ENCODE peak calls at places on chromosomes 16 and 17, in nine cellular contexts. One of them, this sample, is unnamed.

GRCh38 chr17:27824745-27825144 is 24.4 kb upstream of the NOS2 start:
- DNase-seq in dorsolateral prefrontal cortex: no peak
- DNase-seq in lower lobe of right lung: no peak
- DNase-seq in GM23338: no peak
- DNase-seq in esophagus muscularis mucosa: no peak
- DNase-seq in IMR-90: no peak
- DNase-seq in PC-9: no peak
- DNase-seq in tibial nerve: no peak
- DNase-seq in pancreas: no peak
- DNase-seq in this sample: no peak

GRCh38 chr17:36928450-36929125 is 8.7 kb upstream of the LHX1 start:
- DNase-seq in IMR-90: no peak
- DNase-seq in pancreas: no peak
- DNase-seq in esophagus muscularis mucosa: no peak
- DNase-seq in lower lobe of right lung: no peak
- DNase-seq in GM23338: peak; percentile 66
- DNase-seq in PC-9: no peak
- DNase-seq in tibial nerve: no peak
- DNase-seq in dorsolateral prefrontal cortex: no peak
- DNase-seq in this sample: no peak

GRCh38 chr17:40364121-40364861 is at the start of gene GJD3:
- DNase-seq in lower lobe of right lung: no peak
- DNase-seq in GM23338: peak; percentile 91
- DNase-seq in tibial nerve: no peak
- DNase-seq in IMR-90: no peak
- DNase-seq in esophagus muscularis mucosa: no peak
- DNase-seq in PC-9: no peak
- DNase-seq in pancreas: no peak
- DNase-seq in dorsolateral prefrontal cortex: no peak
- DNase-seq in this sample: no peak

GRCh38 chr17:4436381-4436780 is 2.6 kb downstream of the SPNS3 start:
- DNase-seq in dorsolateral prefrontal cortex: no peak
- DNase-seq in pancreas: no peak
- DNase-seq in IMR-90: no peak
- DNase-seq in GM23338: no peak
- DNase-seq in PC-9: no peak
- DNase-seq in esophagus muscularis mucosa: no peak
- DNase-seq in lower lobe of right lung: no peak
- DNase-seq in tibial nerve: no peak
- DNase-seq in this sample: no peak

GRCh38 chr17:33233855-33234228 is 59.3 kb downstream of the ASIC2 start:
- DNase-seq in IMR-90: no peak
- DNase-seq in tibial nerve: no peak
- DNase-seq in PC-9: no peak
- DNase-seq in GM23338: no peak
- DNase-seq in esophagus muscularis mucosa: no peak
- DNase-seq in pancreas: no peak
- DNase-seq in lower lobe of right lung: no peak
- DNase-seq in dorsolateral prefrontal cortex: no peak
- DNase-seq in this sample: no peak

GRCh38 chr16:48734220-48734619 is 124.2 kb upstream of the N4BP1 start:
- DNase-seq in lower lobe of right lung: no peak
- DNase-seq in GM23338: no peak
- DNase-seq in esophagus muscularis mucosa: no peak
- DNase-seq in pancreas: no peak
- DNase-seq in dorsolateral prefrontal cortex: no peak
- DNase-seq in IMR-90: no peak
- DNase-seq in tibial nerve: no peak
- DNase-seq in PC-9: no peak
- DNase-seq in this sample: no peak

GRCh38 chr16:67454104-67454503 is 23.2 kb downstream of the HSD11B2 start:
- DNase-seq in PC-9: no peak
- DNase-seq in dorsolateral prefrontal cortex: no peak
- DNase-seq in GM23338: no peak
- DNase-seq in pancreas: no peak
- DNase-seq in esophagus muscularis mucosa: no peak
- DNase-seq in lower lobe of right lung: no peak
- DNase-seq in IMR-90: no peak
- DNase-seq in tibial nerve: no peak
- DNase-seq in this sample: no peak

GRCh38 chr17:35666070-35666469 is 65.4 kb upstream of the RASL10B start:
- DNase-seq in tibial nerve: no peak
- DNase-seq in dorsolateral prefrontal cortex: no peak
- DNase-seq in PC-9: no peak
- DNase-seq in esophagus muscularis mucosa: no peak
- DNase-seq in GM23338: no peak
- DNase-seq in IMR-90: peak; percentile 8
- DNase-seq in lower lobe of right lung: no peak
- DNase-seq in pancreas: no peak
- DNase-seq in this sample: no peak

GRCh38 chr16:75340715-75341500 is 89.5 kb upstream of the BCAR1 start:
- DNase-seq in GM23338: peak; percentile 35
- DNase-seq in pancreas: no peak
- DNase-seq in dorsolateral prefrontal cortex: no peak
- DNase-seq in IMR-90: peak; percentile 43
- DNase-seq in lower lobe of right lung: no peak
- DNase-seq in tibial nerve: no peak
- DNase-seq in esophagus muscularis mucosa: no peak
- DNase-seq in PC-9: no peak
- DNase-seq in this sample: peak; percentile 31

GRCh38 chr16:24645739-24646645 is 83.5 kb upstream of the TNRC6A start:
- DNase-seq in esophagus muscularis mucosa: no peak
- DNase-seq in IMR-90: peak; percentile 100
- DNase-seq in lower lobe of right lung: no peak
- DNase-seq in GM23338: no peak
- DNase-seq in dorsolateral prefrontal cortex: no peak
- DNase-seq in pancreas: no peak
- DNase-seq in tibial nerve: no peak
- DNase-seq in PC-9: peak; percentile 81
- DNase-seq in this sample: peak; percentile 99

GRCh38 chr17:75078097-75079022 is 9.4 kb upstream of the SLC16A5 start:
- DNase-seq in GM23338: no peak
- DNase-seq in PC-9: peak; percentile 75
- DNase-seq in IMR-90: peak; percentile 78
- DNase-seq in pancreas: no peak
- DNase-seq in dorsolateral prefrontal cortex: no peak
- DNase-seq in esophagus muscularis mucosa: no peak
- DNase-seq in tibial nerve: no peak
- DNase-seq in lower lobe of right lung: peak; percentile 68
- DNase-seq in this sample: peak; percentile 46

GRCh38 chr17:19727466-19728113 is 11.2 kb upstream of the SLC47A2 start:
- DNase-seq in IMR-90: peak; percentile 68
- DNase-seq in GM23338: no peak
- DNase-seq in pancreas: no peak
- DNase-seq in tibial nerve: peak; percentile 65
- DNase-seq in PC-9: no peak
- DNase-seq in esophagus muscularis mucosa: no peak
- DNase-seq in dorsolateral prefrontal cortex: peak; percentile 68
- DNase-seq in lower lobe of right lung: no peak
- DNase-seq in this sample: peak; percentile 85

GRCh38 chr16:62927122-62927521 is 890.9 kb upstream of the CDH8 start:
- DNase-seq in esophagus muscularis mucosa: no peak
- DNase-seq in IMR-90: no peak
- DNase-seq in GM23338: peak; percentile 17
- DNase-seq in dorsolateral prefrontal cortex: no peak
- DNase-seq in PC-9: no peak
- DNase-seq in tibial nerve: no peak
- DNase-seq in lower lobe of right lung: no peak
- DNase-seq in pancreas: no peak
- DNase-seq in this sample: no peak

GRCh38 chr17:68759343-68760140 is 158.4 kb upstream of the FAM20A start:
- DNase-seq in lower lobe of right lung: peak; percentile 91
- DNase-seq in dorsolateral prefrontal cortex: peak; percentile 88
- DNase-seq in GM23338: peak; percentile 97
- DNase-seq in pancreas: peak; percentile 78
- DNase-seq in PC-9: peak; percentile 78
- DNase-seq in esophagus muscularis mucosa: peak; percentile 96
- DNase-seq in IMR-90: peak; percentile 93
- DNase-seq in tibial nerve: peak; percentile 89
- DNase-seq in this sample: peak; percentile 87

GRCh38 chr16:88758227-88758943 is 26.6 kb downstream of the PIEZO1 start:
- DNase-seq in pancreas: no peak
- DNase-seq in lower lobe of right lung: no peak
- DNase-seq in esophagus muscularis mucosa: no peak
- DNase-seq in tibial nerve: no peak
- DNase-seq in GM23338: no peak
- DNase-seq in IMR-90: no peak
- DNase-seq in dorsolateral prefrontal cortex: no peak
- DNase-seq in PC-9: peak; percentile 74
- DNase-seq in this sample: no peak

GRCh38 chr17:52885882-52886281 is 727.4 kb upstream of the CA10 start:
- DNase-seq in PC-9: no peak
- DNase-seq in dorsolateral prefrontal cortex: no peak
- DNase-seq in pancreas: no peak
- DNase-seq in GM23338: no peak
- DNase-seq in IMR-90: no peak
- DNase-seq in tibial nerve: no peak
- DNase-seq in lower lobe of right lung: no peak
- DNase-seq in esophagus muscularis mucosa: no peak
- DNase-seq in this sample: no peak

GRCh38 chr17:31481783-31482081 is 90.3 kb downstream of the RAB11FIP4 start:
- DNase-seq in pancreas: no peak
- DNase-seq in GM23338: no peak
- DNase-seq in tibial nerve: no peak
- DNase-seq in dorsolateral prefrontal cortex: no peak
- DNase-seq in esophagus muscularis mucosa: no peak
- DNase-seq in PC-9: no peak
- DNase-seq in lower lobe of right lung: no peak
- DNase-seq in IMR-90: no peak
- DNase-seq in this sample: peak; percentile 53

GRCh38 chr17:32495347-32496253 is 8.8 kb downstream of the CDK5R1 start:
- DNase-seq in esophagus muscularis mucosa: no peak
- DNase-seq in lower lobe of right lung: peak; percentile 55
- DNase-seq in GM23338: no peak
- DNase-seq in dorsolateral prefrontal cortex: no peak
- DNase-seq in tibial nerve: no peak
- DNase-seq in PC-9: no peak
- DNase-seq in pancreas: peak; percentile 72
- DNase-seq in IMR-90: peak; percentile 30
- DNase-seq in this sample: no peak

GRCh38 chr16:49833796-49834195 is 22.1 kb downstream of the ZNF423 start:
- DNase-seq in IMR-90: no peak
- DNase-seq in tibial nerve: no peak
- DNase-seq in PC-9: no peak
- DNase-seq in GM23338: no peak
- DNase-seq in lower lobe of right lung: no peak
- DNase-seq in pancreas: no peak
- DNase-seq in dorsolateral prefrontal cortex: no peak
- DNase-seq in esophagus muscularis mucosa: no peak
- DNase-seq in this sample: no peak
- H3K4me3 ChIP-seq in IMR-90: no peak overlapping the region
- H3K4me3 ChIP-seq in tibial nerve: no peak overlapping the region
- H3K4me3 ChIP-seq in PC-9: no peak overlapping the region
- H3K4me3 ChIP-seq in GM23338: no peak overlapping the region
- H3K4me3 ChIP-seq in lower lobe of right lung: peak overlapping the region; percentile 8
- H3K4me3 ChIP-seq in pancreas: no peak overlapping the region
- H3K4me3 ChIP-seq in dorsolateral prefrontal cortex: no peak overlapping the region
- H3K4me3 ChIP-seq in esophagus muscularis mucosa: no peak overlapping the region
- H3K4me3 ChIP-seq in this sample: no peak overlapping the region

GRCh38 chr17:43979011-43979410 is 25.3 kb upstream of the PYY start:
- DNase-seq in lower lobe of right lung: no peak
- DNase-seq in esophagus muscularis mucosa: no peak
- DNase-seq in tibial nerve: no peak
- DNase-seq in PC-9: no peak
- DNase-seq in pancreas: no peak
- DNase-seq in GM23338: no peak
- DNase-seq in IMR-90: no peak
- DNase-seq in dorsolateral prefrontal cortex: no peak
- DNase-seq in this sample: no peak

GRCh38 chr17:43978078-43978477 is 24.3 kb upstream of the PYY start:
- DNase-seq in dorsolateral prefrontal cortex: no peak
- DNase-seq in lower lobe of right lung: no peak
- DNase-seq in IMR-90: no peak
- DNase-seq in pancreas: no peak
- DNase-seq in PC-9: no peak
- DNase-seq in esophagus muscularis mucosa: no peak
- DNase-seq in tibial nerve: no peak
- DNase-seq in GM23338: no peak
- DNase-seq in this sample: no peak

GRCh38 chr17:43974541-43975315 is 21.0 kb upstream of the PYY start:
- DNase-seq in esophagus muscularis mucosa: no peak
- DNase-seq in lower lobe of right lung: no peak
- DNase-seq in pancreas: no peak
- DNase-seq in dorsolateral prefrontal cortex: no peak
- DNase-seq in GM23338: no peak
- DNase-seq in PC-9: no peak
- DNase-seq in tibial nerve: no peak
- DNase-seq in IMR-90: no peak
- DNase-seq in this sample: no peak

GRCh38 chr17:43976956-43977837 is 23.5 kb upstream of the PYY start:
- DNase-seq in pancreas: no peak
- DNase-seq in lower lobe of right lung: no peak
- DNase-seq in dorsolateral prefrontal cortex: no peak
- DNase-seq in PC-9: no peak
- DNase-seq in tibial nerve: no peak
- DNase-seq in esophagus muscularis mucosa: no peak
- DNase-seq in GM23338: no peak
- DNase-seq in IMR-90: no peak
- DNase-seq in this sample: no peak

GRCh38 chr17:43975898-43976297 is 22.2 kb upstream of the PYY start:
- DNase-seq in IMR-90: no peak
- DNase-seq in tibial nerve: no peak
- DNase-seq in GM23338: no peak
- DNase-seq in PC-9: no peak
- DNase-seq in dorsolateral prefrontal cortex: no peak
- DNase-seq in pancreas: no peak
- DNase-seq in lower lobe of right lung: no peak
- DNase-seq in esophagus muscularis mucosa: no peak
- DNase-seq in this sample: no peak
- H3K27me3 ChIP-seq in IMR-90: peaks cover 44% of the 10 kb centered on the region
- H3K27me3 ChIP-seq in tibial nerve: no peaks in the 10 kb centered on the region
- H3K27me3 ChIP-seq in GM23338: no peaks in the 10 kb centered on the region
- H3K27me3 ChIP-seq in PC-9: peaks cover 47% of the 10 kb centered on the region
- H3K27me3 ChIP-seq in dorsolateral prefrontal cortex: no peaks in the 10 kb centered on the region
- H3K27me3 ChIP-seq in pancreas: no peaks in the 10 kb centered on the region
- H3K27me3 ChIP-seq in lower lobe of right lung: peaks cover 10% of the 10 kb centered on the region
- H3K27me3 ChIP-seq in esophagus muscularis mucosa: no peaks in the 10 kb centered on the region
- H3K27me3 ChIP-seq in this sample: peaks cover 5% of the 10 kb centered on the region

GRCh38 chr17:78925234-78925633 is at the start of gene TIMP2:
- DNase-seq in esophagus muscularis mucosa: peak; percentile 96
- DNase-seq in IMR-90: peak; percentile 83
- DNase-seq in pancreas: peak; percentile 92
- DNase-seq in dorsolateral prefrontal cortex: peak; percentile 94
- DNase-seq in GM23338: peak; percentile 91
- DNase-seq in PC-9: peak; percentile 78
- DNase-seq in tibial nerve: peak; percentile 83
- DNase-seq in lower lobe of right lung: peak; percentile 92
- DNase-seq in this sample: no peak
- TF ChIP-seq CTCF in esophagus muscularis mucosa: peak; percentile 12
- TF ChIP-seq CTCF in IMR-90: peak; percentile 2
- TF ChIP-seq CTCF in pancreas: no peak
- TF ChIP-seq CTCF in dorsolateral prefrontal cortex: no peak
- TF ChIP-seq CTCF in GM23338: no peak
- TF ChIP-seq CTCF in PC-9: peak; percentile 22
- TF ChIP-seq CTCF in tibial nerve: peak; percentile 7
- TF ChIP-seq CTCF in lower lobe of right lung: peak; percentile 35
- TF ChIP-seq CTCF in this sample: peak; percentile 20

DNA sequence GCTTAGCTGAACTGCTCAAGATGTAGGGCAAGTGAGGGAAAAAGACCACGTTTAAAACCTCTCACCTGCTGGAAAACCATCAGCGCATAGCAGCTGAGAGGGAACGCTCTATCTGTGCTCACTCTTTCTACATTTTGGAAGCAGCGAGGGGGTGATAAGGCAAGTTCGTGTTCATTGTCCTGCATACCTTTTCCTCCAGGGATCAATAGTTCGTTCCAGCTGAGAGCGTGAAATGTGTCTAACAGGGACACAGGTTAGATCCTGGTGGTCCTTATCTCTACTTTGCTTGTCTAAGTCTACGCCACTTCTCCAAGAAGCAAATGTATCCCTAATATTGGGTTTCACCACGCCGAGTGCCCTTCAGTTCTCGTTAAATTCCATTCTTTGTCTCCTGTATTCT is 183.5 kb upstream of the ZFHX3 start:
- DNase-seq in lower lobe of right lung: no peak
- DNase-seq in PC-9: no peak
- DNase-seq in GM23338: no peak
- DNase-seq in IMR-90: no peak
- DNase-seq in pancreas: no peak
- DNase-seq in esophagus muscularis mucosa: no peak
- DNase-seq in tibial nerve: no peak
- DNase-seq in dorsolateral prefrontal cortex: no peak
- DNase-seq in this sample: no peak
- H3K4me3 ChIP-seq in lower lobe of right lung: no peak overlapping the region
- H3K4me3 ChIP-seq in PC-9: no peak overlapping the region
- H3K4me3 ChIP-seq in GM23338: no peak overlapping the region
- H3K4me3 ChIP-seq in IMR-90: no peak overlapping the region
- H3K4me3 ChIP-seq in pancreas: no peak overlapping the region
- H3K4me3 ChIP-seq in esophagus muscularis mucosa: no peak overlapping the region
- H3K4me3 ChIP-seq in tibial nerve: no peak overlapping the region
- H3K4me3 ChIP-seq in dorsolateral prefrontal cortex: peak overlapping the region; percentile 54
- H3K4me3 ChIP-seq in this sample: no peak overlapping the region